ENCODE peak calls at places on chromosomes 16 and 17, in seven cellular contexts. D is fibroblast of the aortic adventitia; Z is astrocyte of the spinal cord; X is HCT116; G is esophagus muscularis mucosa; T is GM12864; K is CD8-positive, alpha-beta T cell. P is an unnamed sample.
A peak's percentile ranks its signal among the peaks of the same experiment; 100 is the strongest.

GRCh38 chr16:75947626-75948239 is 221.4 kb upstream of the CPHXL start:
- DNase-seq in D (no peak), Z (no peak), X (no peak), G (no peak), T (no peak), K (no peak), P (no peak)

GRCh38 chr17:41624208-41625101 is at the start of gene KRT17:
- DNase-seq in D (no peak), Z (no peak), X (no peak), G (no peak), T (no peak), K (no peak), P (no peak)

GRCh38 chr17:81102869-81103268 is 62.4 kb upstream of the PVALEF start:
- DNase-seq in D (no peak), Z (no peak), X (no peak), G (no peak), T (no peak), K (no peak), P (no peak)

GRCh38 chr16:11689031-11689840 is 21.0 kb downstream of the SNN start:
- DNase-seq in D (no peak), Z (no peak), X (no peak), G (no peak), T (peak; percentile 84), K (no peak), P (peak; percentile 35)

GRCh38 chr16:28503470-28504259 is 3.0 kb downstream of the IL27 start:
- DNase-seq in D (no peak), Z (no peak), X (peak; percentile 29), G (no peak), T (no peak), K (no peak), P (no peak)

GRCh38 chr17:2094891-2095535 is 40.1 kb downstream of the HIC1 start:
- DNase-seq in D (peak; percentile 73), Z (peak; percentile 84), X (no peak), G (no peak), T (no peak), K (no peak), P (peak; percentile 63)

GRCh38 chr17:44921122-44921882 is 6.0 kb upstream of the GFAP start:
- DNase-seq in D (no peak), Z (no peak), X (no peak), G (no peak), T (no peak), K (no peak), P (peak; percentile 20)

GRCh38 chr17:81967533-81968395 is 6.8 kb upstream of the NOTUM start:
- DNase-seq in D (peak; percentile 72), Z (peak; percentile 52), X (peak; percentile 83), G (peak; percentile 95), T (no peak), K (peak; percentile 93), P (peak; percentile 81)

GRCh38 chr17:75473246-75473645 is 16.8 kb downstream of the TMEM94 start:
- DNase-seq in D (no peak), Z (no peak), X (no peak), G (no peak), T (no peak), K (no peak), P (no peak)

GRCh38 chr16:23296994-23297393 is 5.1 kb upstream of the SCNN1B start:
- DNase-seq in D (no peak), Z (no peak), X (peak; percentile 31), G (no peak), T (no peak), K (no peak), P (no peak)

GRCh38 chr16:88913001-88913612 is 46.6 kb upstream of the PABPN1L start:
- DNase-seq in D (no peak), Z (no peak), X (no peak), G (no peak), T (no peak), K (no peak), P (no peak)

GRCh38 chr17:75315541-75316243 is 26.5 kb upstream of the SLC25A19 start:
- DNase-seq in D (peak; percentile 11), Z (no peak), X (no peak), G (no peak), T (no peak), K (no peak), P (peak; percentile 59)

GRCh38 chr17:55571095-55571494 is 59.8 kb upstream of the SMIM36 start:
- DNase-seq in D (no peak), Z (peak; percentile 31), X (no peak), G (no peak), T (no peak), K (no peak), P (peak; percentile 48)

GRCh38 chr16:50093607-50094570 is 28.1 kb downstream of the HEATR3 start:
- DNase-seq in D (no peak), Z (peak; percentile 59), X (no peak), G (peak; percentile 92), T (no peak), K (no peak), P (peak; percentile 94)

GRCh38 chr17:60248618-60249516 is 99.1 kb downstream of the CA4 start:
- DNase-seq in D (no peak), Z (peak; percentile 20), X (no peak), G (no peak), T (no peak), K (no peak), P (no peak)

GRCh38 chr17:3004150-3004801 is 59.1 kb downstream of the OR1D5 start:
- DNase-seq in D (peak; percentile 99), Z (peak; percentile 94), X (peak; percentile 79), G (peak; percentile 98), T (peak; percentile 33), K (peak; percentile 75), P (peak; percentile 98)

GRCh38 chr16:56294599-56294998 is 103.3 kb downstream of the GNAO1 start:
- DNase-seq in D (peak; percentile 90), Z (peak; percentile 88), X (no peak), G (no peak), T (no peak), K (no peak), P (peak; percentile 49)

GRCh38 chr16:30185141-30185682 is 1.8 kb downstream of the CORO1A start:
- DNase-seq in D (no peak), Z (no peak), X (no peak), G (no peak), T (no peak), K (peak; percentile 75), P (no peak)
- H3K4me3 ChIP-seq in D (no peak overlapping the region), Z (no peak overlapping the region), X (no peak overlapping the region), G (peak overlapping the region; percentile 61), T (peak overlapping the region; percentile 90), K (peak overlapping the region; percentile 97), P (no peak overlapping the region)

GRCh38 chr17:68587847-68588246 is 13.3 kb downstream of the FAM20A start:
- DNase-seq in D (peak; percentile 68), Z (no peak), X (no peak), G (no peak), T (no peak), K (no peak), P (peak; percentile 72)

GRCh38 chr17:68589086-68589485 is 12.1 kb downstream of the FAM20A start:
- DNase-seq in D (no peak), Z (no peak), X (no peak), G (no peak), T (no peak), K (no peak), P (no peak)

GRCh38 chr17:68585643-68586042 is 15.5 kb downstream of the FAM20A start:
- DNase-seq in D (no peak), Z (no peak), X (no peak), G (no peak), T (no peak), K (no peak), P (no peak)

GRCh38 chr17:68587026-68587425 is 14.1 kb downstream of the FAM20A start:
- DNase-seq in D (no peak), Z (no peak), X (no peak), G (no peak), T (no peak), K (no peak), P (no peak)

GRCh38 chr17:68588362-68588761 is 12.8 kb downstream of the FAM20A start:
- DNase-seq in D (no peak), Z (no peak), X (no peak), G (no peak), T (no peak), K (no peak), P (no peak)
- TF ChIP-seq CTCF in D (no peak), Z (no peak), X (no peak), G (no peak), T (no peak), K (no peak), P (no peak)

GRCh38 chr17:17820457-17821158 is 16.2 kb downstream of the SREBF1 start:
- DNase-seq in D (no peak), Z (no peak), X (no peak), G (no peak), T (no peak), K (no peak), P (no peak)

GRCh38 chr17:17820046-17820445 is 16.7 kb downstream of the SREBF1 start:
- DNase-seq in D (no peak), Z (no peak), X (no peak), G (no peak), T (no peak), K (no peak), P (no peak)

GRCh38 chr17:17823433-17824118 is 13.2 kb downstream of the SREBF1 start:
- DNase-seq in D (peak; percentile 64), Z (peak; percentile 78), X (peak; percentile 56), G (peak; percentile 97), T (no peak), K (peak; percentile 84), P (peak; percentile 67)

GRCh38 chr17:17824119-17824779 is 12.5 kb downstream of the SREBF1 start:
- DNase-seq in D (no peak), Z (no peak), X (no peak), G (no peak), T (no peak), K (no peak), P (no peak)

DNA sequence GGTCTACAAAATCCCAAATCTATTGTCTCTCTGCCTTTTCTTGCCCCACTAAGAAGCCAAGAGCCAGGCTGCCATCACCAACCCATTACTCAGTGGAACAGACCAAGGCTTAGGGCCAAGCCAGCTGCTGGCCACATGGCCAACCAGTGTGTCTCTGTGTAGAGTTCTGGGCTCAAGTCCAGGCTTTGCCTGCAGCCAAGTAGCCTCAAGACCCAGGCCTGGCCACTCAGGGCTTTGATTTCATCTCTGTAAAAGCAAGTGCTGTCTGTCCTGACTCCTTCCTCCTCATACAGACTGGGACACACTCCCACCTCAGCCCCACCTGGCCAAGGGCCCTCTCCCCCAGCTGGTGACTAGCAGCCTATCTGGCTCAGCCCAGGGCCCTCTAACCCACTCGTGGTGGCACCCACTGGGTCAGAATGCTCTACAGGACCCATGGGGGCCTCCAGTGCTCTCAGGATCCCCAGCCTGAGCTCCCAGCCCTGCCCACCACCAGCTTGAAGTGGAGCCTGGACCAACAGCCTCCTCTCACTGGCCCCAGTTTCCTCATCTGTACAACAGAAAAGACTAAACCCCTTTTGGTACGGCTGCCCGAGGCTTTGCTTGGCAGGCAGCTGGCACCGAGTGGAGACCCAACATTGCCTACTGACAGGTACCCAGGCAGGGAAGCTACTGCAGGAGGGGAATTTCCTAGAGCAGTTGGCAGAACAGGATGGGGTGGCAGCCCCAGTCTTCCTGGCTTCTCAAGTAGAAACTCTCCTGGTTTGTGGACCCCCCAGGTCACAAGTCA is 14.4 kb downstream of the SREBF1 start:
- DNase-seq in D (peak; percentile 96), Z (peak; percentile 91), X (no peak), G (no peak), T (no peak), K (no peak), P (peak; percentile 98)
- H3K4me3 ChIP-seq in D (peak overlapping the region; percentile 71), Z (peak overlapping the region; percentile 52), X (peak overlapping the region; percentile 55), G (peak overlapping the region; percentile 57), T (peak overlapping the region; percentile 59), K (peak overlapping the region; percentile 55), P (peak overlapping the region; percentile 67)

DNA sequence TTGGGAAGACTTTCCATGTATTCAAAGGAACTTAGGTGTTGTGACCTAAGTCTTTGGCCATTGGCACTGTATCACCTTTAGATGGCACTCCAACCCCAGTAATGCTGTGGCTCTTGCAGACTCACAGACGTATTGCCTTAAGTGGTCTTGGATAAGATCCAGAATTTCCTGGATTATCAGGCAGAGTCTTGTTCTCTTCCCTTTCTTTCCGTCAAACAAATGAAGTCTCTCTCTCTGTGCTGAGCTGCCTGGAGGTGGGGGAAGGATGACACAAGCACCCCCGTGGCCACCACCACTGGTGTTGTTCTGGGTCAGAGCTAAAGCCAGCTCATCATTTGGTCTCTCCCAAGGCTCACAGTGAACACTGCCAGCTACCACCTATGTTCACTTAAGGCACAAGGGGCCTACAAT is 789.9 kb upstream of the KIF2B start:
- DNase-seq in D (no peak), Z (peak; percentile 25), X (peak; percentile 4), G (no peak), T (no peak), K (no peak), P (peak; percentile 3)
- TF ChIP-seq CTCF in D (no peak), Z (no peak), X (no peak), G (no peak), T (no peak), K (no peak), P (no peak)